ENCODE peak calls at places on chromosomes 6 and 20, in seven cellular contexts. C, E, I, V, A, R and G are unnamed samples.

GRCh38 chr6:137893726-137894125 is 26.7 kb downstream of the TNFAIP3 start:
- DNase-seq in R (no peak), C (no peak), E (no peak), A (no peak), I (no peak), V (no peak), G (no peak)

GRCh38 chr6:139154885-139155547 is 20.1 kb downstream of the HECA start:
- DNase-seq in A (no peak), V (no peak), I (peak), R (no peak), E (no peak), C (no peak), G (no peak)

GRCh38 chr20:24956001-24956761 is 7.1 kb downstream of the CST7 start:
- DNase-seq in R (no peak), A (no peak), I (no peak), V (no peak), E (no peak), C (no peak), G (no peak)

GRCh38 chr6:137227872-137228302 is 8.7 kb upstream of the IFNGR1 start:
- DNase-seq in E (no peak), R (no peak), C (no peak), I (no peak), A (no peak), V (no peak), G (no peak)

GRCh38 chr6:15400572-15401004 is 154.7 kb downstream of the JARID2 start:
- DNase-seq in V (peak), A (peak), C (no peak), E (no peak), I (peak), R (peak), G (peak)

GRCh38 chr6:98844244-98845161 is 10.1 kb downstream of the POU3F2 start:
- DNase-seq in A (no peak), I (no peak), C (no peak), V (no peak), E (no peak), R (no peak), G (peak)

GRCh38 chr6:19368511-19368910 is 468.7 kb upstream of the ID4 start:
- DNase-seq in I (peak), A (no peak), R (no peak), V (no peak), C (no peak), E (no peak), G (no peak)

GRCh38 chr6:6747371-6747770 is 158.9 kb downstream of the LY86 start:
- DNase-seq in I (no peak), E (no peak), A (no peak), V (no peak), C (no peak), R (no peak), G (no peak)

GRCh38 chr6:131281471-131282270 is 146.4 kb downstream of the AKAP7 start:
- DNase-seq in E (no peak), C (no peak), R (peak), I (peak), V (no peak), A (peak), G (peak)

GRCh38 chr20:19699132-19699971 is 58.7 kb upstream of the RIN2 start:
- DNase-seq in E (no peak), A (no peak), I (peak), R (no peak), V (no peak), C (no peak), G (no peak)

GRCh38 chr6:47414517-47415167 is 62.9 kb upstream of the CD2AP start:
- DNase-seq in E (no peak), I (peak), C (no peak), R (no peak), V (no peak), A (no peak), G (no peak)

DNA sequence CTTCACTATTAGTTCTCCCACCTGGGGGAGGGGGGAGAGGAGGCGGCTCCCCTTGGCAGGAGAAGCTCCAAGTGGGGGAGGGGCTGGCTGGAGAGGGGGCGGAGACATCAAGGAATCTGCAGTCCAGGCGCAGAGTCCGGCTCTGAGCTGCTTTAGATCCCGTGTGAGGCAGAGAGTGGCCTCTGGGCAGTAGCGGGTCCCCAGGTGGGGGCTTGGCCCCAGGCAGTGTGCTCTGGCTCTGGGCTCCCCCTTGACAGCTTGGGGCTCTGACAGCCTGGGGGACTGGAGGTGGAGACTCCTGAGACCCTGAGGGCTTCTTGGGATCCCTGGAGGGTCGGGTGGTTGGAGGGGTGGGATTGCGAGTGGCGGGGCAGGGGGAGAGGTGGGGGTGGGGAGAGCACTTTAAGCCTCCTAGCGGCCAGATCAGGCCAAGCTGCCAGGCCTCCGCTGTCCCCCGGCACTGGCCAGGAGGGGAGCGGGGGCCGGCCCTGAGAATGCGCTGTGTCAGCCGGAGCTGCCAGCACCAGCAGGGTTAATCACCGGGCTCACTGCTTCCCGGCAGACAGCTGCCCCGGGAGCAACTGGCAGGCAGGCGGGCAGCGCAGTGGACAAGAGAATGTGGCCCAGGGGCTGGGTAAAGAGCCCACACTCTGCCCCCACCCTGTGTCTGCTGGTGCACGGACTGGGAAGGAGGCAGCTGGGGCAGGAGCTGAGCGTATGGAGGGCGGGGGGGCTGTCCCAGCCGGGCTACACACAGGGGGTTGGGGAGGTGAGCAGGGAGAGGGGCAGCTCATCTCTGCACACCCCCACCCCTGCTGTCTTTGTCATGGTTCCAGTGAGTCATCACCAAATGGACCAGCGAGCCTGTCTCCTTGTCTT is 1.8 kb upstream of the LAMA5 start:
- DNase-seq in R (no peak), V (peak), C (peak), I (peak), E (no peak), A (peak), G (peak)
- H3K4me3 ChIP-seq in R (peak), V (no peak), C (peak), I (no peak), E (peak), A (peak), G (no peak)

GRCh38 chr20:36378686-36379085 is 72.5 kb downstream of the DLGAP4 start:
- DNase-seq in V (no peak), R (no peak), E (no peak), I (no peak), C (no peak), A (no peak), G (no peak)

GRCh38 chr20:36386236-36386635 is 80.1 kb downstream of the DLGAP4 start:
- DNase-seq in E (no peak), C (no peak), I (no peak), V (no peak), R (no peak), A (no peak), G (no peak)

GRCh38 chr20:36385503-36385902 is 79.4 kb downstream of the DLGAP4 start:
- DNase-seq in R (no peak), A (no peak), I (no peak), C (no peak), V (no peak), E (no peak), G (no peak)

DNA sequence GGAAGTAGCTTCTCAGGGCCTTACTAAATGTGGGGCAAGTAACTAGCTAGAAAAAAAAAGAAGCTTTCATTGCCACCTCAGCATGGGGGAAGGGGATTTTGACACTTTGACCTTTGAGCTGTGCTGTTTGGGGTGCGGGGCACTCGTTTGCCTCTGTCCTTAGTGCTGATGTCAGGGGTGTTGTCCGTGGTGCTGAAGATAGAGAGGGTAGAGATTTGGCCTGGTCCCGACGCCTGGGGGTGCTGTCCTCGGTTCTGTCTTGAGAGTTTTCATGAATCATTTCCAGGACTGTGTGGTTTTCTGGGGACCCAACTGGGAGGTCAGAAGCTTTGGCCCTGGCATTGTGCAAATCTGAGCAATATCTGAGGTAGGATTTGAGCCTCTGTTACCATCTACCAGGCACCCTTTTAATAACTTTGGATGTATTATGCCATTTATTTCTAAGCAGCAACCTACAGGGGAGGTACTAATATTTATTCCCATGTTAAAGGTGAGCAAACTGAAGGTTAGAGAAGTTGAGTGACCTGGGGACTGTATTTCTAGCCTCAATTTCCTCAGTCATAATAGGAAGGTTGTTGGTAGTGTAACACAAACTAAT is 78.0 kb downstream of the DLGAP4 start:
- DNase-seq in E (no peak), V (no peak), I (peak), C (no peak), R (peak), A (no peak), G (no peak)
- TF ChIP-seq CTCF in E (no peak), V (no peak), I (peak), C (no peak), R (no peak), A (no peak), G (no peak)

GRCh38 chr20:37558779-37559178 is 31.1 kb upstream of the BLCAP start:
- DNase-seq in C (no peak), I (no peak), V (no peak), A (no peak), E (no peak), R (no peak), G (no peak)
- H3K4me3 ChIP-seq in C (no peak), I (no peak), V (no peak), A (no peak), E (no peak), R (no peak), G (no peak)

GRCh38 chr6:88236961-88237360 is 70.8 kb upstream of the CNR1 start:
- DNase-seq in R (no peak), V (no peak), I (no peak), A (no peak), E (no peak), C (no peak), G (no peak)

GRCh38 chr6:88232753-88233152 is 66.6 kb upstream of the CNR1 start:
- DNase-seq in E (no peak), C (no peak), I (no peak), V (no peak), A (no peak), R (no peak), G (no peak)

GRCh38 chr6:88238901-88239300 is 72.8 kb upstream of the CNR1 start:
- DNase-seq in C (no peak), E (no peak), A (no peak), I (no peak), V (no peak), R (no peak), G (no peak)

GRCh38 chr6:88238065-88238464 is 71.9 kb upstream of the CNR1 start:
- DNase-seq in I (no peak), C (no peak), R (no peak), A (no peak), E (no peak), V (no peak), G (no peak)
- TF ChIP-seq CTCF in I (no peak), C (peak), R (no peak), A (no peak), E (no peak), V (no peak), G (peak)

GRCh38 chr6:92292067-92292466 is 1127.3 kb downstream of the EPHA7 start:
- DNase-seq in R (no peak), C (no peak), I (no peak), A (no peak), V (no peak), E (no peak), G (no peak)

DNA sequence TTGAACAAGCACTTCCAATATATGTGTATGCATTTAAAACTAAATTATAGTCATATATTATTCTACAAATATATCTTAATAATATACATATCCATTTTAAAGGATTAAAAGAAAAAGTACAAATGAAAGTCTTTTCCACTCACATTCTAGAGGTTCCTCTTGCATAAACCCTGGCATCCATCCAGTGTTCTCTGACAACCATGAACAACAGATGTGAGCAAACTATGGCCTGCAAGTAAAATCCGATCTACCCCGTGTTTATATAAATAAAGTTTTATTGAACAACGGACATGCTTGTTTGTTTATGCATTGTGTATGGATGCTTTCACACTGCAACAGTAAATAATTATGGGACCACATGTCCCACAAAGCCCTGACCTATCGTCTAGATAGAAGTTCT is 1122.3 kb downstream of the EPHA7 start:
- DNase-seq in I (peak), E (no peak), V (no peak), C (no peak), A (no peak), R (no peak), G (no peak)
- H3K4me3 ChIP-seq in I (no peak), E (no peak), V (no peak), C (no peak), A (no peak), R (no peak), G (no peak)

GRCh38 chr20:40758790-40759189 is 69.8 kb upstream of the MAFB start:
- DNase-seq in V (no peak), A (no peak), I (no peak), R (no peak), E (no peak), C (no peak), G (no peak)

GRCh38 chr20:40753472-40753871 is 64.4 kb upstream of the MAFB start:
- DNase-seq in A (no peak), R (no peak), C (no peak), I (no peak), E (no peak), V (no peak), G (no peak)

GRCh38 chr20:40760399-40760798 is 71.4 kb upstream of the MAFB start:
- DNase-seq in V (no peak), E (no peak), C (no peak), R (no peak), A (no peak), I (no peak), G (no peak)

GRCh38 chr20:40754372-40754943 is 65.4 kb upstream of the MAFB start:
- DNase-seq in R (no peak), E (no peak), I (peak), V (peak), A (peak), C (peak), G (no peak)

GRCh38 chr20:40757087-40757486 is 68.1 kb upstream of the MAFB start:
- DNase-seq in I (no peak), R (no peak), C (no peak), E (no peak), V (no peak), A (no peak), G (no peak)
- TF ChIP-seq CTCF in I (no peak), R (no peak), C (no peak), E (no peak), V (no peak), A (no peak), G (no peak)

GRCh38 chr20:63275825-63276224 is 3.2 kb downstream of the ARFGAP1 start:
- DNase-seq in V (no peak), A (no peak), R (no peak), E (no peak), C (no peak), I (no peak), G (no peak)

GRCh38 chr20:63273180-63273579 is 567 bp downstream of the ARFGAP1 start:
- DNase-seq in A (no peak), I (no peak), E (no peak), R (no peak), C (no peak), V (no peak), G (no peak)

GRCh38 chr20:63273635-63274380 is 1.2 kb downstream of the ARFGAP1 start:
- DNase-seq in E (no peak), V (no peak), R (no peak), C (no peak), A (no peak), I (peak), G (no peak)

GRCh38 chr20:63272105-63273078 is at the start of gene ARFGAP1:
- DNase-seq in A (peak), I (peak), C (peak), V (peak), R (peak), E (peak), G (peak)

DNA sequence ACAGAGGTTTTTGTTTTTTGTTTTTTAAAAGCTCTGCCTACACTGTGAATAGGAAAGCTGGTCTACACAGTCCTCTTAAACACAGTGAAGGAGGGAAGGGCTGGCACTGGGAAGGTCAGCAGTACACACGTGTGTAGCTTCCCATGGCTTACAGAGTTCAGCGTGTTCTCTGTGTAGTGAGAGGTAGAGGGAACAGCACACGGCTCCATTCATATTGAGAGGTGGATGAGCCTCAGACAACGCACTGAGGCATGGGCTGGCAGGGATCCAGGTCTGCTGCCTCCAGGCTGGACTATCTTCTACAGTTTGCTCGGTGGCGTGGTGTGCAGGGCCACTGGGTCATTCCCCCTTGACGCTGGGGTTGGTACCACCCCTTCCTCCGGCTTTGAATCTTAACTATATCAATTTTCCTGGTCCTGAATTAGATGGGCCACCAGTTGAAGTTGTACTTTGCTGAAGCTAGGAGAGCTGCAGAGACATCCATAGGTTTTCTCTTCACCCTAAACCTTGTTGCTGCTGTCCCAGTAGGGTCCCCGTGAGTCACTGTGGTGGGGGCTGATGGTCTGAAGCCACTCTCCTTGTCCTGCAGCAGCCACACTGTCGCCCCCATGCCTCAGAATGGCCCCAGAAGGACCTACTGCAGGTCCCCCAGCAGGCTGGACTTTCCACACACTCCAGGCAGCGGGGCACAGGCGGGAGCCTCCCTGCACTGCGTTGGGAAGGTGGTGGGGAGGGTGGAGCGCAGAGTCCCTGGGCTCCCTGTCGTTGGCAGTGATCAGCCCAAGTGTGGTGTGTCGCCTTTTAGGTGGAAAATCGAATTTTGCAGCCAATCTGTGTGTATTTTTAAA is 2.0 kb downstream of the ARFGAP1 start:
- DNase-seq in E (no peak), V (no peak), C (no peak), A (no peak), I (no peak), R (no peak), G (no peak)
- H3K4me3 ChIP-seq in E (no peak), V (no peak), C (no peak), A (peak), I (no peak), R (no peak), G (no peak)

DNA sequence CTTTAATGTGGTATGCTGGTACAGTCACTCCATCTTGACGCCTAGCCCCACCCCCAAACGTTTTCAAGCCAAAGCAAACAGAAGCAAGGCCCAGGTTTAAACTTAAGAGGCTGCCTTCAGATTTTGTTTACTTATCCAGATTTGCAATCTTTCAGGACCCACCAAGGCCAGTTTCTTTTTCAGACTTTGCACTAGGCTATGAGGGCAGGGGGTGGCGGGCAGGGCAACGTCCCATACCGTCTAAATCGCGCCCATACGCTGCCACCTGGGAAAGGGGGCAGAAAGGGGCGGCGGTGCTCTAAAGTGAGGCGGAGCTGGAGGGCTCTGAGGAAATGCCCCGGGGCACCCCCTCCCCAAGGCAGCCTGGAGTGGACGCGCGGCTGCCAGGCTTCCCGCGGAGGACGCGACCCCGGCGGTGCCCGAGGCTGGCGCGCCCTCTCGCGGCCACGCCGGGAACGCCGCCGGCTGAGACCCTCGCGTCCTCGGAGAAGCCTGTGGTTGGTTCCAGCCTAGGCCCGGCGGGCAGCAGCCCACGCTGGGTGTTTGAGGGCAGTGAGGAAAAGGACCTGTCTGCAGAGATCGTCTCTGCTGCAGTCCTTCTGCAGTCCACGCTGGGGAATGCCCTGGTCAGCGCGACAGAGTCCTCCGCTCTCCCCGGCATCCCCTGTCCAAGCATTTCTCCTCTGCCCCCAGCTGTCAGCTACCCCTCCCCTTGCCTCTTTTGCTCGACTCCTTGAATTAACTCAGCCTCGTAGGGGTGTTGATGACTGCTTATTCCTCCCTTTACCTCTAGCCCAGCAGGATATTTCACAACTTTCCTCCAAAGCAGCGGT is 129.2 kb upstream of the PRND start:
- DNase-seq in V (peak), A (peak), R (peak), I (peak), C (no peak), E (no peak), G (peak)
- TF ChIP-seq CTCF in V (peak), A (peak), R (peak), I (peak), C (peak), E (peak), G (peak)

GRCh38 chr6:35048631-35049083 is 92.5 kb downstream of the TCP11 start:
- DNase-seq in E (no peak), A (peak), C (peak), V (no peak), R (peak), I (peak), G (peak)
- H3K4me3 ChIP-seq in E (peak), A (peak), C (no peak), V (no peak), R (no peak), I (no peak), G (peak)